ENCODE peak calls at places on chromosomes 6 and 20, in seven cellular contexts. W is coronary artery; O is astrocyte of the cerebellum; Z is caudate nucleus; U is stimulated activated CD4-positive, alpha-beta T cell treated with anti-CD3 and anti-CD28 coated beads, TNF-alpha, amount 100 ng/mL, for 24 hours; V is neural crest cell; C is NCI-H2081. T is an unnamed sample.

GRCh38 chr20:46204594-46205205 is 86.6 kb downstream of the CD40 start:
- DNase-seq in W (no peak), U (no peak), O (no peak), Z (no peak), C (no peak), V (no peak), T (no peak)

GRCh38 chr6:42787018-42787611 is 5.3 kb downstream of the BICRAL start:
- DNase-seq in Z (no peak), U (no peak), O (no peak), C (no peak), W (no peak), V (no peak), T (no peak)

GRCh38 chr6:166955121-166955864 is 1.1 kb downstream of the RNASET2 start:
- DNase-seq in U (no peak), Z (no peak), W (no peak), V (no peak), C (no peak), O (no peak), T (peak; percentile 30)

GRCh38 chr6:138716017-138716416 is 57.6 kb upstream of the CCDC28A start:
- DNase-seq in V (no peak), C (no peak), U (no peak), W (no peak), O (no peak), Z (no peak), T (no peak)

GRCh38 chr6:137361701-137362100 is 132.5 kb downstream of the OLIG3 start:
- DNase-seq in Z (no peak), U (no peak), W (no peak), C (no peak), O (no peak), V (no peak), T (no peak)

GRCh38 chr6:1029196-1029595 is 282.7 kb upstream of the FOXQ1 start:
- DNase-seq in O (no peak), V (no peak), Z (no peak), W (peak; percentile 21), C (no peak), U (no peak), T (no peak)

GRCh38 chr20:38222923-38223742 is 37.4 kb downstream of the KIAA1755 start:
- DNase-seq in U (no peak), O (no peak), Z (no peak), V (no peak), C (no peak), W (no peak), T (no peak)

GRCh38 chr6:43776115-43776798 is 6.2 kb downstream of the VEGFA start:
- DNase-seq in O (no peak), C (no peak), V (no peak), Z (no peak), U (no peak), W (no peak), T (no peak)

GRCh38 chr6:30914076-30914853 is at the start of gene VARS2:
- DNase-seq in V (peak; percentile 79), U (peak; percentile 81), W (peak; percentile 96), C (peak; percentile 75), Z (peak; percentile 90), O (peak; percentile 36), T (peak; percentile 92)

GRCh38 chr6:42368156-42368555 is 83.6 kb downstream of the TRERF1 start:
- DNase-seq in V (no peak), W (no peak), O (no peak), C (no peak), U (peak; percentile 37), Z (no peak), T (no peak)

GRCh38 chr6:26478985-26479278 is 21.2 kb upstream of the BTN1A1 start:
- DNase-seq in Z (no peak), U (no peak), O (no peak), V (no peak), C (no peak), W (no peak), T (peak; percentile 10)

GRCh38 chr20:49345538-49345937 is 67.7 kb upstream of the ZNFX1 start:
- DNase-seq in Z (no peak), O (no peak), U (no peak), W (no peak), C (no peak), V (no peak), T (peak; percentile 56)

GRCh38 chr6:35473075-35473848 is 5.1 kb downstream of the RPL10A start:
- DNase-seq in O (no peak), W (no peak), Z (no peak), V (no peak), U (no peak), C (no peak), T (peak; percentile 25)

GRCh38 chr20:17735959-17736621 is 36.3 kb downstream of the BANF2 start:
- DNase-seq in Z (no peak), W (no peak), U (no peak), C (no peak), O (no peak), V (no peak), T (no peak)

GRCh38 chr20:21501184-21501583 is 12.7 kb downstream of the NKX2-2 start:
- DNase-seq in O (no peak), W (peak; percentile 52), U (no peak), C (no peak), V (no peak), Z (no peak), T (no peak)

GRCh38 chr20:37408202-37408929 is 62.4 kb downstream of the SRC start:
- DNase-seq in U (no peak), C (no peak), O (no peak), Z (no peak), W (no peak), V (no peak), T (no peak)

GRCh38 chr20:36670665-36671357 is 24.8 kb upstream of the SLA2 start:
- DNase-seq in O (no peak), C (no peak), U (no peak), Z (no peak), V (no peak), W (no peak), T (no peak)

GRCh38 chr6:10030942-10031537 is 383.8 kb downstream of the TFAP2A start:
- DNase-seq in U (no peak), C (peak; percentile 4), O (no peak), W (no peak), V (no peak), Z (no peak), T (peak; percentile 89)

GRCh38 chr6:163536770-163537169 is 122.3 kb downstream of the QKI start:
- DNase-seq in O (no peak), Z (no peak), V (no peak), W (no peak), U (no peak), C (no peak), T (no peak)

GRCh38 chr6:80156204-80156603 is 49.7 kb downstream of the BCKDHB start:
- DNase-seq in V (no peak), O (no peak), U (no peak), W (no peak), Z (no peak), C (no peak), T (no peak)

GRCh38 chr6:114108119-114109002 is 137.4 kb upstream of the HDAC2 start:
- DNase-seq in U (no peak), V (peak; percentile 79), Z (peak; percentile 26), W (no peak), C (peak; percentile 34), O (peak; percentile 44), T (peak; percentile 71)

GRCh38 chr6:33384581-33385020 is 7.0 kb upstream of the KIFC1 start:
- DNase-seq in C (no peak), Z (no peak), U (no peak), O (peak; percentile 32), W (no peak), V (no peak), T (peak; percentile 69)

GRCh38 chr6:64014581-64014980 is 379.0 kb downstream of the PHF3 start:
- DNase-seq in Z (no peak), U (no peak), C (no peak), V (no peak), O (no peak), W (no peak), T (no peak)

T was measured in trophoblast cell.